ENCODE peak calls at places on chromosomes 5 and 9, in six cellular contexts. M, Z, J, C, G and N are unnamed samples.

GRCh38 chr5:151214614-151215545 is 9.0 kb downstream of the CCDC69 start:
- DNase-seq in Z (no peak), M (no peak), J (no peak), C (peak; percentile 92), G (peak; percentile 26), N (peak; percentile 34)

GRCh38 chr9:97367729-97368128 is 44.2 kb upstream of the TDRD7 start:
- DNase-seq in J (no peak), M (no peak), C (no peak), Z (no peak), G (no peak), N (no peak)

GRCh38 chr9:95715911-95716435 is 159.5 kb upstream of the ERCC6L2 start:
- DNase-seq in Z (no peak), J (no peak), G (no peak), M (no peak), C (no peak), N (no peak)

GRCh38 chr5:20286512-20286911 is 298.5 kb upstream of the CDH18 start:
- DNase-seq in M (no peak), J (no peak), Z (peak; percentile 62), G (no peak), C (no peak), N (no peak)

GRCh38 chr5:83741571-83741970 is 20.9 kb upstream of the HAPLN1 start:
- DNase-seq in Z (no peak), G (no peak), C (no peak), J (no peak), M (no peak), N (no peak)

GRCh38 chr5:53366245-53366644 is 114.2 kb upstream of the FST start:
- DNase-seq in C (no peak), J (no peak), M (no peak), G (no peak), Z (peak; percentile 63), N (no peak)

GRCh38 chr5:71932649-71933338 is 174.5 kb upstream of the MAP1B start:
- DNase-seq in C (no peak), J (peak; percentile 50), M (peak; percentile 11), Z (peak; percentile 93), G (no peak), N (no peak)

GRCh38 chr9:84163227-84163626 is 177.3 kb downstream of the SLC28A3 start:
- DNase-seq in J (no peak), M (no peak), Z (no peak), G (no peak), C (no peak), N (no peak)

GRCh38 chr5:136011427-136012001 is 17.3 kb upstream of the TGFBI start:
- DNase-seq in J (no peak), M (no peak), C (no peak), G (no peak), Z (peak; percentile 84), N (no peak)

GRCh38 chr5:87787640-87788039 is 374.9 kb upstream of the CCNH start:
- DNase-seq in G (no peak), C (no peak), J (no peak), M (no peak), Z (no peak), N (no peak)

GRCh38 chr5:4921929-4922328 is 218.2 kb upstream of the ADAMTS16 start:
- DNase-seq in G (no peak), C (no peak), J (no peak), M (no peak), Z (no peak), N (no peak)

GRCh38 chr5:10902145-10902544 is 141.1 kb upstream of the DAP start:
- DNase-seq in M (no peak), J (no peak), G (no peak), C (no peak), Z (no peak), N (no peak)

GRCh38 chr5:137603891-137604290 is 104.8 kb upstream of the SPOCK1 start:
- DNase-seq in Z (no peak), J (no peak), G (no peak), C (no peak), M (no peak), N (no peak)

GRCh38 chr5:72842816-72843215 is 26.4 kb downstream of the TNPO1 start:
- DNase-seq in G (no peak), C (no peak), M (no peak), Z (peak; percentile 92), J (no peak), N (no peak)

GRCh38 chr5:39024884-39025283 is 49.3 kb downstream of the RICTOR start:
- DNase-seq in Z (no peak), M (no peak), J (no peak), C (no peak), G (no peak), N (no peak)

GRCh38 chr5:170025853-170026252 is 45.6 kb upstream of the INSYN2B start:
- DNase-seq in J (no peak), C (no peak), G (no peak), M (no peak), Z (no peak), N (no peak)

GRCh38 chr5:112407240-112407639 is 11.8 kb downstream of the EPB41L4A start:
- DNase-seq in Z (no peak), C (no peak), G (no peak), M (no peak), J (no peak), N (no peak)

GRCh38 chr5:7250609-7251008 is 145.3 kb upstream of the ADCY2 start:
- DNase-seq in C (no peak), J (no peak), M (no peak), G (no peak), Z (no peak), N (no peak)

GRCh38 chr9:120014751-120015235 is 565.2 kb downstream of the CDK5RAP2 start:
- DNase-seq in C (no peak), M (no peak), J (no peak), Z (no peak), G (no peak), N (no peak)

GRCh38 chr5:100790170-100790665 is 112.9 kb downstream of the ST8SIA4 start:
- DNase-seq in C (no peak), G (no peak), Z (peak; percentile 33), M (peak; percentile 6), J (peak; percentile 22), N (no peak)

GRCh38 chr9:113143432-113144227 is 7.2 kb upstream of the SLC31A2 start:
- DNase-seq in G (no peak), J (no peak), Z (no peak), C (no peak), M (no peak), N (no peak)